ENCODE peak calls at places on chromosomes 1 and 21, in nine cellular contexts. C is Peyer's patch; U is ovary; B is WTC11; Y is left ventricle myocardium superior; T is AG10803; R is effector memory CD4-positive, alpha-beta T cell; E is CD4-positive, alpha-beta T cell; F is activated naive CD4-positive, alpha-beta T cell treated with Interleukin-2 at 50 U/mL for 16 hours. N is an unnamed sample.

GRCh38 chr1:9825101-9826074 is 1.6 kb upstream of the CLSTN1 start:
- DNase-seq in C (peak; percentile 90), F (peak; percentile 46), E (no peak), R (peak; percentile 45), B (peak; percentile 58), U (peak; percentile 72), T (peak; percentile 36), Y (peak; percentile 60), N (peak; percentile 72)

GRCh38 chr1:3671371-3672180 is 19.3 kb downstream of the TP73 start:
- DNase-seq in R (no peak), C (peak; percentile 48), B (peak; percentile 15), U (no peak), Y (peak; percentile 17), T (no peak), E (no peak), F (no peak), N (peak; percentile 50)

GRCh38 chr21:46067505-46068201 is 30.3 kb upstream of the COL6A2 start:
- DNase-seq in Y (no peak), B (no peak), R (no peak), U (peak; percentile 48), F (no peak), E (no peak), C (peak; percentile 37), T (no peak), N (peak; percentile 30)

GRCh38 chr1:223248787-223249175 is 105.7 kb upstream of the TLR5 start:
- DNase-seq in T (no peak), B (no peak), Y (no peak), E (peak; percentile 38), U (no peak), C (no peak), F (peak; percentile 16), R (peak; percentile 40), N (no peak)

GRCh38 chr1:202665417-202665816 is 44.8 kb downstream of the SYT2 start:
- DNase-seq in C (no peak), U (no peak), F (no peak), E (no peak), T (no peak), R (no peak), Y (no peak), B (no peak), N (no peak)

GRCh38 chr1:67536957-67537646 is 106.9 kb upstream of the SERBP1 start:
- DNase-seq in F (no peak), T (no peak), E (no peak), B (no peak), Y (no peak), U (no peak), R (no peak), C (no peak), N (no peak)

GRCh38 chr1:57945045-57945444 is 521.2 kb upstream of the DAB1 start:
- DNase-seq in Y (no peak), U (no peak), F (no peak), E (no peak), T (no peak), R (no peak), C (no peak), B (no peak), N (no peak)

GRCh38 chr1:92808353-92808752 is 23.4 kb upstream of the EVI5 start:
- DNase-seq in C (no peak), U (no peak), F (no peak), Y (no peak), B (no peak), T (no peak), R (no peak), E (no peak), N (no peak)

GRCh38 chr1:94872771-94873495 is 52.8 kb downstream of the SLC44A3 start:
- DNase-seq in C (no peak), T (no peak), U (no peak), F (no peak), Y (no peak), R (no peak), B (no peak), E (no peak), N (no peak)

GRCh38 chr1:89823679-89824292 is 3.0 kb downstream of the LRRC8D start:
- DNase-seq in R (no peak), T (no peak), C (no peak), U (no peak), Y (no peak), F (no peak), B (no peak), E (no peak), N (no peak)

GRCh38 chr1:162663589-162664030 is 31.3 kb downstream of the DDR2 start:
- DNase-seq in T (peak; percentile 94), U (no peak), R (no peak), E (no peak), B (no peak), Y (no peak), C (no peak), F (no peak), N (no peak)

GRCh38 chr1:210231846-210232523 is 611 bp upstream of the SERTAD4 start:
- DNase-seq in Y (peak; percentile 52), F (no peak), B (no peak), C (no peak), E (no peak), U (peak; percentile 44), T (peak; percentile 61), R (no peak), N (no peak)

GRCh38 chr1:12333036-12333785 is 103.4 kb downstream of the VPS13D start:
- DNase-seq in U (no peak), F (no peak), R (no peak), B (no peak), C (no peak), E (no peak), T (peak; percentile 69), Y (no peak), N (no peak)